ENCODE peak calls at places on chromosome X, in five cellular contexts. One of them, this sample, is unnamed.

GRCh38 chrX:48685416-48685815 is 1.8 kb downstream of the WAS start:
- DNase-seq in tibial nerve: no peak
- DNase-seq in GDM1: no peak
- DNase-seq in stimulated activated CD4-positive, alpha-beta T cell treated with anti-CD3 and anti-CD28 coated beads, Interleukin-2, amount 100 ng/mL, for 48 hours: no peak
- DNase-seq in left lung: no peak
- DNase-seq in this sample: no peak

GRCh38 chrX:154824638-154825037 is 9.8 kb downstream of the SMIM9 start:
- DNase-seq in stimulated activated CD4-positive, alpha-beta T cell treated with anti-CD3 and anti-CD28 coated beads, Interleukin-2, amount 100 ng/mL, for 48 hours: no peak
- DNase-seq in tibial nerve: no peak
- DNase-seq in GDM1: no peak
- DNase-seq in left lung: no peak
- DNase-seq in this sample: no peak

GRCh38 chrX:124228849-124229248 is 103.6 kb upstream of the TEX13D start:
- DNase-seq in GDM1: no peak
- DNase-seq in stimulated activated CD4-positive, alpha-beta T cell treated with anti-CD3 and anti-CD28 coated beads, Interleukin-2, amount 100 ng/mL, for 48 hours: no peak
- DNase-seq in left lung: no peak
- DNase-seq in tibial nerve: no peak
- DNase-seq in this sample: no peak

GRCh38 chrX:154372612-154373022 is 1.8 kb downstream of the FLNA start:
- DNase-seq in GDM1: no peak
- DNase-seq in left lung: no peak
- DNase-seq in stimulated activated CD4-positive, alpha-beta T cell treated with anti-CD3 and anti-CD28 coated beads, Interleukin-2, amount 100 ng/mL, for 48 hours: no peak
- DNase-seq in tibial nerve: no peak
- DNase-seq in this sample: no peak

GRCh38 chrX:42229533-42229932 is 306.2 kb upstream of the CASK start:
- DNase-seq in tibial nerve: no peak
- DNase-seq in stimulated activated CD4-positive, alpha-beta T cell treated with anti-CD3 and anti-CD28 coated beads, Interleukin-2, amount 100 ng/mL, for 48 hours: no peak
- DNase-seq in left lung: no peak
- DNase-seq in GDM1: no peak
- DNase-seq in this sample: no peak

GRCh38 chrX:150544222-150544787 is 24.1 kb upstream of the MTM1 start:
- DNase-seq in GDM1: no peak
- DNase-seq in tibial nerve: no peak
- DNase-seq in stimulated activated CD4-positive, alpha-beta T cell treated with anti-CD3 and anti-CD28 coated beads, Interleukin-2, amount 100 ng/mL, for 48 hours: no peak
- DNase-seq in left lung: no peak
- DNase-seq in this sample: no peak

GRCh38 chrX:50000937-50001542 is 78.6 kb downstream of the CLCN5 start:
- DNase-seq in tibial nerve: no peak
- DNase-seq in stimulated activated CD4-positive, alpha-beta T cell treated with anti-CD3 and anti-CD28 coated beads, Interleukin-2, amount 100 ng/mL, for 48 hours: no peak
- DNase-seq in left lung: no peak
- DNase-seq in GDM1: no peak
- DNase-seq in this sample: no peak

GRCh38 chrX:103531002-103531401 is 11.7 kb upstream of the RAB40A start:
- DNase-seq in left lung: no peak
- DNase-seq in GDM1: no peak
- DNase-seq in stimulated activated CD4-positive, alpha-beta T cell treated with anti-CD3 and anti-CD28 coated beads, Interleukin-2, amount 100 ng/mL, for 48 hours: no peak
- DNase-seq in tibial nerve: no peak
- DNase-seq in this sample: no peak

GRCh38 chrX:102339312-102340298 is 92.6 kb downstream of the NXF2 start:
- DNase-seq in stimulated activated CD4-positive, alpha-beta T cell treated with anti-CD3 and anti-CD28 coated beads, Interleukin-2, amount 100 ng/mL, for 48 hours: no peak
- DNase-seq in tibial nerve: no peak
- DNase-seq in GDM1: no peak
- DNase-seq in left lung: no peak
- DNase-seq in this sample: no peak

GRCh38 chrX:72694170-72694569 is 19.9 kb downstream of the PHKA1 start:
- DNase-seq in GDM1: no peak
- DNase-seq in left lung: no peak
- DNase-seq in tibial nerve: no peak
- DNase-seq in stimulated activated CD4-positive, alpha-beta T cell treated with anti-CD3 and anti-CD28 coated beads, Interleukin-2, amount 100 ng/mL, for 48 hours: no peak
- DNase-seq in this sample: no peak

GRCh38 chrX:49053223-49054072 is 5.4 kb upstream of the CCDC120 start:
- DNase-seq in left lung: peak
- DNase-seq in stimulated activated CD4-positive, alpha-beta T cell treated with anti-CD3 and anti-CD28 coated beads, Interleukin-2, amount 100 ng/mL, for 48 hours: peak
- DNase-seq in GDM1: peak
- DNase-seq in tibial nerve: no peak
- DNase-seq in this sample: peak

GRCh38 chrX:136147320-136147901 is at the start of gene FHL1:
- DNase-seq in stimulated activated CD4-positive, alpha-beta T cell treated with anti-CD3 and anti-CD28 coated beads, Interleukin-2, amount 100 ng/mL, for 48 hours: peak
- DNase-seq in left lung: peak
- DNase-seq in GDM1: peak
- DNase-seq in tibial nerve: peak
- DNase-seq in this sample: peak

GRCh38 chrX:636971-637659 is 6.5 kb downstream of the SHOX start:
- DNase-seq in stimulated activated CD4-positive, alpha-beta T cell treated with anti-CD3 and anti-CD28 coated beads, Interleukin-2, amount 100 ng/mL, for 48 hours: no peak
- DNase-seq in tibial nerve: no peak
- DNase-seq in left lung: no peak
- DNase-seq in GDM1: no peak
- DNase-seq in this sample: no peak

GRCh38 chrX:147693511-147693910 is 218.2 kb upstream of the FMR1 start:
- DNase-seq in stimulated activated CD4-positive, alpha-beta T cell treated with anti-CD3 and anti-CD28 coated beads, Interleukin-2, amount 100 ng/mL, for 48 hours: no peak
- DNase-seq in left lung: no peak
- DNase-seq in tibial nerve: no peak
- DNase-seq in GDM1: no peak
- DNase-seq in this sample: no peak

GRCh38 chrX:120309873-120310730 is 1.2 kb downstream of the TMEM255A start:
- DNase-seq in tibial nerve: no peak
- DNase-seq in left lung: no peak
- DNase-seq in GDM1: no peak
- DNase-seq in stimulated activated CD4-positive, alpha-beta T cell treated with anti-CD3 and anti-CD28 coated beads, Interleukin-2, amount 100 ng/mL, for 48 hours: no peak
- DNase-seq in this sample: peak

GRCh38 chrX:20300822-20301221 is 34.1 kb upstream of the RPS6KA3 start:
- DNase-seq in tibial nerve: no peak
- DNase-seq in GDM1: no peak
- DNase-seq in stimulated activated CD4-positive, alpha-beta T cell treated with anti-CD3 and anti-CD28 coated beads, Interleukin-2, amount 100 ng/mL, for 48 hours: no peak
- DNase-seq in left lung: no peak
- DNase-seq in this sample: no peak

GRCh38 chrX:24025741-24026402 is 1.1 kb downstream of the KLHL15 start:
- DNase-seq in tibial nerve: peak
- DNase-seq in GDM1: peak
- DNase-seq in left lung: no peak
- DNase-seq in stimulated activated CD4-positive, alpha-beta T cell treated with anti-CD3 and anti-CD28 coated beads, Interleukin-2, amount 100 ng/mL, for 48 hours: peak
- DNase-seq in this sample: no peak

GRCh38 chrX:54640721-54641120 is 110.7 kb downstream of the GNL3L start:
- DNase-seq in left lung: no peak
- DNase-seq in stimulated activated CD4-positive, alpha-beta T cell treated with anti-CD3 and anti-CD28 coated beads, Interleukin-2, amount 100 ng/mL, for 48 hours: no peak
- DNase-seq in tibial nerve: no peak
- DNase-seq in GDM1: no peak
- DNase-seq in this sample: no peak

GRCh38 chrX:149274516-149275105 is 230.5 kb downstream of the IDS start:
- DNase-seq in tibial nerve: no peak
- DNase-seq in stimulated activated CD4-positive, alpha-beta T cell treated with anti-CD3 and anti-CD28 coated beads, Interleukin-2, amount 100 ng/mL, for 48 hours: no peak
- DNase-seq in left lung: no peak
- DNase-seq in GDM1: no peak
- DNase-seq in this sample: no peak

GRCh38 chrX:95629737-95630136 is 1054.9 kb upstream of the DIAPH2 start:
- DNase-seq in tibial nerve: no peak
- DNase-seq in stimulated activated CD4-positive, alpha-beta T cell treated with anti-CD3 and anti-CD28 coated beads, Interleukin-2, amount 100 ng/mL, for 48 hours: no peak
- DNase-seq in left lung: no peak
- DNase-seq in GDM1: no peak
- DNase-seq in this sample: no peak

GRCh38 chrX:106170318-106170717 is 2.2 kb downstream of the PWWP3B start:
- DNase-seq in stimulated activated CD4-positive, alpha-beta T cell treated with anti-CD3 and anti-CD28 coated beads, Interleukin-2, amount 100 ng/mL, for 48 hours: no peak
- DNase-seq in tibial nerve: no peak
- DNase-seq in left lung: no peak
- DNase-seq in GDM1: no peak
- DNase-seq in this sample: no peak

GRCh38 chrX:100208076-100208475 is 202.0 kb downstream of the PCDH19 start:
- DNase-seq in GDM1: no peak
- DNase-seq in tibial nerve: no peak
- DNase-seq in stimulated activated CD4-positive, alpha-beta T cell treated with anti-CD3 and anti-CD28 coated beads, Interleukin-2, amount 100 ng/mL, for 48 hours: no peak
- DNase-seq in left lung: no peak
- DNase-seq in this sample: no peak

This sample was measured in GM12892.